ENCODE peak calls at places on chromosomes 1 and 21, in eight cellular contexts. One of them, this sample, is unnamed.

GRCh38 chr1:160129046-160129445 is 13.5 kb downstream of the ATP1A2 start:
- DNase-seq in fibroblast of villous mesenchyme: no peak
- DNase-seq in left ventricle myocardium inferior: no peak
- DNase-seq in NCI-H524: no peak
- DNase-seq in heart left ventricle: no peak
- DNase-seq in HFF-Myc: no peak
- DNase-seq in neural progenitor cell: no peak
- DNase-seq in CD4-positive, alpha-beta T cell: no peak
- DNase-seq in this sample: no peak

GRCh38 chr1:2320001-2320400 is 71.4 kb downstream of the MORN1 start:
- DNase-seq in fibroblast of villous mesenchyme: no peak
- DNase-seq in left ventricle myocardium inferior: peak; percentile 53
- DNase-seq in NCI-H524: no peak
- DNase-seq in heart left ventricle: no peak
- DNase-seq in HFF-Myc: no peak
- DNase-seq in neural progenitor cell: no peak
- DNase-seq in CD4-positive, alpha-beta T cell: no peak
- DNase-seq in this sample: no peak

GRCh38 chr21:44054710-44055109 is 42.6 kb downstream of the TRAPPC10 start:
- DNase-seq in fibroblast of villous mesenchyme: peak; percentile 88
- DNase-seq in left ventricle myocardium inferior: no peak
- DNase-seq in NCI-H524: no peak
- DNase-seq in heart left ventricle: no peak
- DNase-seq in HFF-Myc: no peak
- DNase-seq in neural progenitor cell: no peak
- DNase-seq in CD4-positive, alpha-beta T cell: no peak
- DNase-seq in this sample: no peak

GRCh38 chr1:109396971-109397370 is 747 bp downstream of the SORT1 start:
- DNase-seq in fibroblast of villous mesenchyme: no peak
- DNase-seq in left ventricle myocardium inferior: no peak
- DNase-seq in NCI-H524: peak; percentile 22
- DNase-seq in heart left ventricle: no peak
- DNase-seq in HFF-Myc: no peak
- DNase-seq in neural progenitor cell: no peak
- DNase-seq in CD4-positive, alpha-beta T cell: no peak
- DNase-seq in this sample: no peak

GRCh38 chr1:241828576-241828975 is 19.4 kb upstream of the EXO1 start:
- DNase-seq in fibroblast of villous mesenchyme: no peak
- DNase-seq in left ventricle myocardium inferior: no peak
- DNase-seq in NCI-H524: no peak
- DNase-seq in heart left ventricle: no peak
- DNase-seq in HFF-Myc: no peak
- DNase-seq in neural progenitor cell: no peak
- DNase-seq in CD4-positive, alpha-beta T cell: no peak
- DNase-seq in this sample: no peak

GRCh38 chr21:31201548-31201947 is 142.5 kb downstream of the TIAM1 start:
- DNase-seq in fibroblast of villous mesenchyme: peak; percentile 19
- DNase-seq in left ventricle myocardium inferior: no peak
- DNase-seq in NCI-H524: no peak
- DNase-seq in heart left ventricle: peak; percentile 57
- DNase-seq in HFF-Myc: no peak
- DNase-seq in neural progenitor cell: no peak
- DNase-seq in CD4-positive, alpha-beta T cell: no peak
- DNase-seq in this sample: peak; percentile 52

GRCh38 chr1:227062306-227062705 is 122.2 kb downstream of the COQ8A start:
- DNase-seq in fibroblast of villous mesenchyme: no peak
- DNase-seq in left ventricle myocardium inferior: no peak
- DNase-seq in NCI-H524: no peak
- DNase-seq in heart left ventricle: no peak
- DNase-seq in HFF-Myc: no peak
- DNase-seq in neural progenitor cell: no peak
- DNase-seq in CD4-positive, alpha-beta T cell: no peak
- DNase-seq in this sample: no peak

GRCh38 chr1:119141020-119141424 is 569 bp upstream of the WARS2 start:
- DNase-seq in fibroblast of villous mesenchyme: peak; percentile 42
- DNase-seq in left ventricle myocardium inferior: peak; percentile 22
- DNase-seq in NCI-H524: peak; percentile 71
- DNase-seq in heart left ventricle: no peak
- DNase-seq in HFF-Myc: no peak
- DNase-seq in neural progenitor cell: peak; percentile 19
- DNase-seq in CD4-positive, alpha-beta T cell: peak; percentile 38
- DNase-seq in this sample: peak; percentile 25

GRCh38 chr21:40809673-40810072 is 37.3 kb downstream of the DSCAM start:
- DNase-seq in fibroblast of villous mesenchyme: no peak
- DNase-seq in left ventricle myocardium inferior: no peak
- DNase-seq in NCI-H524: peak; percentile 56
- DNase-seq in heart left ventricle: no peak
- DNase-seq in HFF-Myc: no peak
- DNase-seq in neural progenitor cell: no peak
- DNase-seq in CD4-positive, alpha-beta T cell: no peak
- DNase-seq in this sample: no peak

GRCh38 chr1:156706647-156707008 is 1.2 kb upstream of the CRABP2 start:
- DNase-seq in fibroblast of villous mesenchyme: peak; percentile 87
- DNase-seq in left ventricle myocardium inferior: peak; percentile 74
- DNase-seq in NCI-H524: peak; percentile 79
- DNase-seq in heart left ventricle: peak; percentile 72
- DNase-seq in HFF-Myc: peak; percentile 72
- DNase-seq in neural progenitor cell: peak; percentile 90
- DNase-seq in CD4-positive, alpha-beta T cell: peak; percentile 39
- DNase-seq in this sample: peak; percentile 71

GRCh38 chr1:66355756-66356155 is 178.2 kb upstream of the SGIP1 start:
- DNase-seq in fibroblast of villous mesenchyme: no peak
- DNase-seq in left ventricle myocardium inferior: no peak
- DNase-seq in NCI-H524: no peak
- DNase-seq in heart left ventricle: no peak
- DNase-seq in HFF-Myc: no peak
- DNase-seq in neural progenitor cell: no peak
- DNase-seq in CD4-positive, alpha-beta T cell: no peak
- DNase-seq in this sample: no peak

GRCh38 chr1:234478152-234478480 is 863 bp downstream of the TARBP1 start:
- DNase-seq in fibroblast of villous mesenchyme: peak; percentile 40
- DNase-seq in left ventricle myocardium inferior: no peak
- DNase-seq in NCI-H524: peak; percentile 55
- DNase-seq in heart left ventricle: peak; percentile 50
- DNase-seq in HFF-Myc: no peak
- DNase-seq in neural progenitor cell: peak; percentile 78
- DNase-seq in CD4-positive, alpha-beta T cell: peak; percentile 77
- DNase-seq in this sample: peak; percentile 65

GRCh38 chr1:46183119-46183842 is 7.0 kb upstream of the P3R3URF start:
- DNase-seq in fibroblast of villous mesenchyme: peak; percentile 87
- DNase-seq in left ventricle myocardium inferior: peak; percentile 68
- DNase-seq in NCI-H524: no peak
- DNase-seq in heart left ventricle: peak; percentile 73
- DNase-seq in HFF-Myc: peak; percentile 93
- DNase-seq in neural progenitor cell: no peak
- DNase-seq in CD4-positive, alpha-beta T cell: no peak
- DNase-seq in this sample: peak; percentile 76

GRCh38 chr1:85344256-85344694 is 67.8 kb upstream of the BCL10 start:
- DNase-seq in fibroblast of villous mesenchyme: peak; percentile 55
- DNase-seq in left ventricle myocardium inferior: no peak
- DNase-seq in NCI-H524: peak; percentile 24
- DNase-seq in heart left ventricle: no peak
- DNase-seq in HFF-Myc: no peak
- DNase-seq in neural progenitor cell: peak; percentile 67
- DNase-seq in CD4-positive, alpha-beta T cell: no peak
- DNase-seq in this sample: no peak

GRCh38 chr21:23968722-23969647 is 1638.3 kb downstream of the MRPL39 start:
- DNase-seq in fibroblast of villous mesenchyme: no peak
- DNase-seq in left ventricle myocardium inferior: no peak
- DNase-seq in NCI-H524: peak; percentile 94
- DNase-seq in heart left ventricle: no peak
- DNase-seq in HFF-Myc: peak; percentile 0
- DNase-seq in neural progenitor cell: peak; percentile 35
- DNase-seq in CD4-positive, alpha-beta T cell: peak; percentile 56
- DNase-seq in this sample: no peak

GRCh38 chr1:159868766-159869165 is 6.3 kb upstream of the VSIG8 start:
- DNase-seq in fibroblast of villous mesenchyme: no peak
- DNase-seq in left ventricle myocardium inferior: no peak
- DNase-seq in NCI-H524: peak; percentile 24
- DNase-seq in heart left ventricle: no peak
- DNase-seq in HFF-Myc: no peak
- DNase-seq in neural progenitor cell: no peak
- DNase-seq in CD4-positive, alpha-beta T cell: no peak
- DNase-seq in this sample: no peak

GRCh38 chr21:16789636-16790035 is 723.2 kb upstream of the CXADR start:
- DNase-seq in fibroblast of villous mesenchyme: no peak
- DNase-seq in left ventricle myocardium inferior: no peak
- DNase-seq in NCI-H524: no peak
- DNase-seq in heart left ventricle: no peak
- DNase-seq in HFF-Myc: no peak
- DNase-seq in neural progenitor cell: no peak
- DNase-seq in CD4-positive, alpha-beta T cell: no peak
- DNase-seq in this sample: no peak

GRCh38 chr1:15424146-15424667 is 14.0 kb upstream of the CTRC start:
- DNase-seq in fibroblast of villous mesenchyme: no peak
- DNase-seq in left ventricle myocardium inferior: no peak
- DNase-seq in NCI-H524: peak; percentile 29
- DNase-seq in heart left ventricle: no peak
- DNase-seq in HFF-Myc: no peak
- DNase-seq in neural progenitor cell: no peak
- DNase-seq in CD4-positive, alpha-beta T cell: no peak
- DNase-seq in this sample: no peak

GRCh38 chr1:111402083-111402482 is 25.5 kb downstream of the OVGP1 start:
- DNase-seq in fibroblast of villous mesenchyme: no peak
- DNase-seq in left ventricle myocardium inferior: no peak
- DNase-seq in NCI-H524: no peak
- DNase-seq in heart left ventricle: no peak
- DNase-seq in HFF-Myc: no peak
- DNase-seq in neural progenitor cell: no peak
- DNase-seq in CD4-positive, alpha-beta T cell: no peak
- DNase-seq in this sample: no peak

GRCh38 chr21:30436986-30437385 is 3.1 kb upstream of the KRTAP15-1 start:
- DNase-seq in fibroblast of villous mesenchyme: no peak
- DNase-seq in left ventricle myocardium inferior: no peak
- DNase-seq in NCI-H524: peak; percentile 83
- DNase-seq in heart left ventricle: no peak
- DNase-seq in HFF-Myc: no peak
- DNase-seq in neural progenitor cell: no peak
- DNase-seq in CD4-positive, alpha-beta T cell: no peak
- DNase-seq in this sample: no peak

GRCh38 chr1:3834701-3835100 is 22.3 kb downstream of the CEP104 start:
- DNase-seq in fibroblast of villous mesenchyme: no peak
- DNase-seq in left ventricle myocardium inferior: no peak
- DNase-seq in NCI-H524: no peak
- DNase-seq in heart left ventricle: no peak
- DNase-seq in HFF-Myc: no peak
- DNase-seq in neural progenitor cell: no peak
- DNase-seq in CD4-positive, alpha-beta T cell: no peak
- DNase-seq in this sample: no peak

GRCh38 chr1:201903135-201903534 is 14.4 kb downstream of the SHISA4 start:
- DNase-seq in fibroblast of villous mesenchyme: no peak
- DNase-seq in left ventricle myocardium inferior: no peak
- DNase-seq in NCI-H524: no peak
- DNase-seq in heart left ventricle: no peak
- DNase-seq in HFF-Myc: no peak
- DNase-seq in neural progenitor cell: no peak
- DNase-seq in CD4-positive, alpha-beta T cell: no peak
- DNase-seq in this sample: peak; percentile 50

This sample was measured in left cardiac atrium.